ENCODE peak calls at places on chromosomes 7 and 10, in six cellular contexts. Y is aorta; P is Calu3; I is T-helper 9 cell; M is esophagus squamous epithelium; N is stimulated activated CD4-positive, alpha-beta T cell treated with anti-CD3 and anti-CD28 coated beads, Interleukin-4, amount 100 ng/mL, for 1 hour. T is an unnamed sample.

GRCh38 chr10:3803884-3804741 is 19.1 kb upstream of the KLF6 start:
- DNase-seq in Y (no peak), P (no peak), I (peak), M (no peak), N (peak), T (no peak)

GRCh38 chr7:104230606-104231005 is 22.8 kb upstream of the ORC5 start:
- DNase-seq in Y (no peak), P (no peak), I (no peak), M (no peak), N (no peak), T (no peak)

GRCh38 chr10:101939273-101939635 is 95.7 kb upstream of the KCNIP2 start:
- DNase-seq in Y (no peak), P (no peak), I (no peak), M (no peak), N (no peak), T (no peak)

GRCh38 chr7:87113077-87113476 is 39.2 kb upstream of the DMTF1 start:
- DNase-seq in Y (no peak), P (no peak), I (no peak), M (no peak), N (no peak), T (no peak)

GRCh38 chr10:113285291-113285690 is 267.6 kb upstream of the HABP2 start:
- DNase-seq in Y (no peak), P (no peak), I (no peak), M (no peak), N (no peak), T (no peak)

GRCh38 chr10:77673086-77673485 is 35.5 kb upstream of the KCNMA1 start:
- DNase-seq in Y (no peak), P (no peak), I (no peak), M (no peak), N (no peak), T (no peak)

GRCh38 chr10:68501691-68502090 is 25.6 kb downstream of the SLC25A16 start:
- DNase-seq in Y (no peak), P (no peak), I (no peak), M (no peak), N (no peak), T (no peak)

GRCh38 chr7:154984601-154985188 is 18.2 kb downstream of the PAXIP1 start:
- DNase-seq in Y (no peak), P (no peak), I (no peak), M (no peak), N (no peak), T (no peak)

GRCh38 chr7:158809596-158809995 is 19.7 kb downstream of the ESYT2 start:
- DNase-seq in Y (no peak), P (no peak), I (no peak), M (no peak), N (no peak), T (no peak)

GRCh38 chr7:48285365-48285764 is 114.1 kb downstream of the ABCA13 start:
- DNase-seq in Y (no peak), P (no peak), I (no peak), M (no peak), N (no peak), T (no peak)

GRCh38 chr7:112383671-112384417 is 66.4 kb upstream of the IFRD1 start:
- DNase-seq in Y (no peak), P (no peak), I (no peak), M (no peak), N (no peak), T (no peak)

GRCh38 chr7:150399861-150400778 is 21.0 kb downstream of the ZNF775 start:
- DNase-seq in Y (no peak), P (peak), I (no peak), M (no peak), N (no peak), T (no peak)

GRCh38 chr7:671415-672042 is 55.0 kb upstream of the DNAAF5 start:
- DNase-seq in Y (no peak), P (no peak), I (no peak), M (no peak), N (no peak), T (no peak)

GRCh38 chr10:27742926-27743735 is 2.5 kb downstream of the MKX start:
- DNase-seq in Y (peak), P (peak), I (no peak), M (no peak), N (peak), T (no peak)

GRCh38 chr7:138919256-138919655 is 61.9 kb downstream of the KIAA1549 start:
- DNase-seq in Y (no peak), P (no peak), I (no peak), M (no peak), N (no peak), T (no peak)

T was measured in C1 segment of cervical spinal cord.